ENCODE peak calls at places on chromosomes 13 and 19, in ten cellular contexts. U is heart left ventricle, A is SK-N-SH, H is cardiac muscle cell, S is HepG2, D is Karpas-422, O is small intestine, Z is neuronal stem cell, V is lower lobe of right lung, N is fibroblast of lung. W is an unnamed sample. For H3K4me1, the result is how much of the 10 kb centered on the place peaks cover.

GRCh38 chr13:30196025-30196424 is 111.3 kb downstream of the KATNAL1 start:
- DNase-seq in U (no peak), A (peak), H (peak), S (no peak), D (no peak), O (no peak), Z (peak), V (no peak), N (peak), W (no peak)

GRCh38 chr19:42051166-42052115 is 18.6 kb downstream of the GRIK5 start:
- DNase-seq in U (no peak), A (no peak), H (no peak), S (no peak), D (no peak), O (peak), Z (no peak), V (no peak), N (no peak), W (no peak)

GRCh38 chr13:21321269-21321668 is 137.8 kb downstream of the ZDHHC20 start:
- DNase-seq in U (no peak), A (no peak), H (no peak), S (no peak), D (no peak), O (no peak), Z (no peak), V (no peak), N (no peak), W (no peak)

GRCh38 chr13:39499580-39499979 is 103.4 kb downstream of the LHFPL6 start:
- DNase-seq in U (no peak), A (no peak), H (no peak), S (no peak), D (no peak), O (no peak), Z (no peak), V (no peak), N (no peak), W (no peak)

GRCh38 chr13:23801141-23801540 is 88.1 kb downstream of the MIPEP start:
- DNase-seq in U (no peak), A (no peak), H (no peak), S (no peak), D (no peak), O (no peak), Z (no peak), V (no peak), N (no peak), W (no peak)

GRCh38 chr19:55689366-55690108 is 14.5 kb downstream of the EPN1 start:
- DNase-seq in U (no peak), A (no peak), H (no peak), S (no peak), D (no peak), O (no peak), Z (no peak), V (peak), N (no peak), W (peak)

GRCh38 chr19:50178320-50178719 is 15.2 kb upstream of the IZUMO2 start:
- DNase-seq in U (no peak), A (no peak), H (no peak), S (no peak), D (no peak), O (peak), Z (no peak), V (no peak), N (no peak), W (no peak)

GRCh38 chr13:31790992-31791391 is 51.7 kb downstream of the RXFP2 start:
- DNase-seq in U (no peak), A (no peak), H (no peak), S (no peak), D (no peak), O (no peak), Z (no peak), V (no peak), N (no peak), W (no peak)

GRCh38 chr13:99281811-99282263 is 23.7 kb upstream of the GPR18 start:
- DNase-seq in U (peak), A (no peak), H (no peak), S (no peak), D (no peak), O (no peak), Z (no peak), V (peak), N (no peak), W (peak)
- H3K27ac ChIP-seq in U (peak), A (peak), H (no peak), S (no peak), D (no peak), O (peak), Z (no peak), V (peak), N (no peak), W (no peak)

DNA sequence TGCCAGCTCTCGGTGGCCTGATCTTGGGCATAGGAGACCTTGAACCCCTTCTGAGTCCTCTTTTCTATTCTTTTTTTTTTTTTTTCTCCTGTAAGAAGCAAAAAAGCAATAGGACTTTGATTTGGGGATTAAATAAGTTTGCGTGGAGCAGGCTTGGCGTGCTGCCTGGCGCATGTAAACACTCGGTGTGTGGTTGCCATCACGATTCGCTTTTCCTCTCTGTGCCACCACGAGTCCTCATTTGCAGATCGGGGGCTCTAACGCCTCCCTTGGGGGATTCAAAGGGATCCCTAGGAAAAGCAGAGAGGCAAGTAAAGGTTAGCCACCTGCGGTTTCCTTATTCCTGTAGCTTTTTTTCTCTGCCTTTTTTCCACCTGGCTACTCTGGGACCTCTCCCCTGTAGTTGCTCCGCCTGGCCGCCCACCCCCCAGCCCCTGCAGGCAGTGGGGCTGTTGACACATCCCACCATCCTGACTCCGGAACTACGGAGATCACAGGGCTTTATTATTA is 1.3 kb downstream of the SAFB start:
- DNase-seq in U (peak), A (peak), H (peak), S (no peak), D (peak), O (peak), Z (no peak), V (peak), N (peak), W (peak)
- H3K4me1 ChIP-seq in U (half or more), A (under half), H (under half), S (half or more), D (half or more), O (under half), Z (under half), V (half or more), N (under half), W (under half)

GRCh38 chr13:92842145-92842544 is 384.5 kb upstream of the GPC6 start:
- DNase-seq in U (no peak), A (no peak), H (peak), S (no peak), D (no peak), O (no peak), Z (no peak), V (no peak), N (peak), W (no peak)

GRCh38 chr13:92849381-92849780 is 377.2 kb upstream of the GPC6 start:
- DNase-seq in U (no peak), A (no peak), H (no peak), S (no peak), D (no peak), O (no peak), Z (no peak), V (no peak), N (no peak), W (no peak)

GRCh38 chr13:92838786-92839185 is 387.8 kb upstream of the GPC6 start:
- DNase-seq in U (no peak), A (no peak), H (peak), S (peak), D (no peak), O (no peak), Z (no peak), V (no peak), N (peak), W (no peak)

DNA sequence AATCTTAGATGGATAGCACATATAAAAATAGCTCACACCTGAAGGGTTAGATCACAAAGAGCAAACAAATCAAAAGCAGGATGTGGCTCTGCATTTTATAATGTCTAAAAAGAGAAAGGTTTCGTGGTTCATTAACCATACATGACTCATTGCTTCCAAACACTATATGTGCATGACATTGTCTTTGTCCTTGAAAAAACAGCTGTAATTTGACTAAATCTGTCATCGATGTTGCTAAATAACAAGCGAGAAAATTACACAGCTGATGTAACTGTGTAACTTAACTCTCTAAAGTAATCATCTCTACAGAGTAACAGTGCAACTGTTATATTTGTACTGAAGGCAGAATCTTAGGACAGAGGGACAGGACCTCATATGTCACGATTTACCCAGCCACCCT is 383.1 kb upstream of the GPC6 start:
- DNase-seq in U (no peak), A (no peak), H (peak), S (no peak), D (no peak), O (no peak), Z (no peak), V (no peak), N (peak), W (no peak)
- H3K4me3 ChIP-seq in U (no peak), A (no peak), H (no peak), S (no peak), D (no peak), O (no peak), Z (no peak), V (no peak), N (no peak), W (no peak)

GRCh38 chr19:48648134-48648533 is 2.1 kb upstream of the CA11 start:
- DNase-seq in U (no peak), A (no peak), H (no peak), S (no peak), D (no peak), O (no peak), Z (no peak), V (no peak), N (no peak), W (no peak)
- H3K27ac ChIP-seq in U (no peak), A (no peak), H (no peak), S (no peak), D (no peak), O (no peak), Z (no peak), V (no peak), N (no peak), W (no peak)

W was measured in right cardiac atrium.